ENCODE peak calls at places on chromosomes 11 and 22, in six cellular contexts. One of them, this sample, is unnamed.
A peak's percentile ranks its signal among the peaks of the same experiment; 100 is the strongest.

GRCh38 chr11:58927393-58928081 is 11.8 kb upstream of the GLYATL1 start:
- DNase-seq in progenitor cell of endocrine pancreas: peak; percentile 81
- DNase-seq in fibroblast of lung: peak; percentile 62
- DNase-seq in AG09319: no peak
- DNase-seq in heart right ventricle: peak; percentile 6
- DNase-seq in lower leg skin: no peak
- DNase-seq in this sample: no peak

GRCh38 chr11:126584028-126584427 is 228.5 kb downstream of the ST3GAL4 start:
- DNase-seq in AG09319: no peak
- DNase-seq in heart right ventricle: no peak
- DNase-seq in fibroblast of lung: no peak
- DNase-seq in lower leg skin: no peak
- DNase-seq in progenitor cell of endocrine pancreas: no peak
- DNase-seq in this sample: no peak

GRCh38 chr11:105297463-105297862 is 157.9 kb upstream of the CARD18 start:
- DNase-seq in progenitor cell of endocrine pancreas: no peak
- DNase-seq in fibroblast of lung: peak; percentile 76
- DNase-seq in heart right ventricle: no peak
- DNase-seq in AG09319: no peak
- DNase-seq in lower leg skin: no peak
- DNase-seq in this sample: no peak

GRCh38 chr11:76246271-76246933 is 40.1 kb upstream of the WNT11 start:
- DNase-seq in progenitor cell of endocrine pancreas: no peak
- DNase-seq in AG09319: no peak
- DNase-seq in heart right ventricle: no peak
- DNase-seq in fibroblast of lung: no peak
- DNase-seq in lower leg skin: no peak
- DNase-seq in this sample: no peak

GRCh38 chr11:69274531-69275016 is 19.4 kb upstream of the MYEOV start:
- DNase-seq in AG09319: no peak
- DNase-seq in progenitor cell of endocrine pancreas: peak; percentile 31
- DNase-seq in lower leg skin: peak; percentile 73
- DNase-seq in heart right ventricle: no peak
- DNase-seq in fibroblast of lung: no peak
- DNase-seq in this sample: no peak

GRCh38 chr22:30308518-30309230 is 18.1 kb downstream of the TBC1D10A start:
- DNase-seq in heart right ventricle: no peak
- DNase-seq in fibroblast of lung: peak; percentile 81
- DNase-seq in progenitor cell of endocrine pancreas: no peak
- DNase-seq in AG09319: no peak
- DNase-seq in lower leg skin: no peak
- DNase-seq in this sample: no peak

GRCh38 chr22:48941903-48942625 is 885.6 kb downstream of the BRD1 start:
- DNase-seq in lower leg skin: peak; percentile 3
- DNase-seq in fibroblast of lung: no peak
- DNase-seq in progenitor cell of endocrine pancreas: no peak
- DNase-seq in AG09319: no peak
- DNase-seq in heart right ventricle: no peak
- DNase-seq in this sample: peak; percentile 42

GRCh38 chr11:73201888-73202810 is 15.9 kb upstream of the P2RY2 start:
- DNase-seq in AG09319: no peak
- DNase-seq in fibroblast of lung: no peak
- DNase-seq in lower leg skin: no peak
- DNase-seq in progenitor cell of endocrine pancreas: no peak
- DNase-seq in heart right ventricle: no peak
- DNase-seq in this sample: no peak

GRCh38 chr11:5420993-5421392 is 918 bp upstream of the OR51Q1 start:
- DNase-seq in progenitor cell of endocrine pancreas: no peak
- DNase-seq in AG09319: no peak
- DNase-seq in fibroblast of lung: no peak
- DNase-seq in heart right ventricle: no peak
- DNase-seq in lower leg skin: no peak
- DNase-seq in this sample: no peak

GRCh38 chr22:26690654-26691376 is 33.4 kb downstream of the MIAT start:
- DNase-seq in AG09319: no peak
- DNase-seq in lower leg skin: no peak
- DNase-seq in fibroblast of lung: no peak
- DNase-seq in progenitor cell of endocrine pancreas: no peak
- DNase-seq in heart right ventricle: no peak
- DNase-seq in this sample: no peak

GRCh38 chr11:18369398-18369797 is 25.0 kb upstream of the LDHA start:
- DNase-seq in progenitor cell of endocrine pancreas: no peak
- DNase-seq in heart right ventricle: no peak
- DNase-seq in lower leg skin: no peak
- DNase-seq in fibroblast of lung: no peak
- DNase-seq in AG09319: no peak
- DNase-seq in this sample: peak; percentile 6

GRCh38 chr11:124746621-124747243 is 5.3 kb downstream of the VSIG2 start:
- DNase-seq in heart right ventricle: peak; percentile 82
- DNase-seq in fibroblast of lung: peak; percentile 58
- DNase-seq in progenitor cell of endocrine pancreas: peak; percentile 66
- DNase-seq in lower leg skin: no peak
- DNase-seq in AG09319: peak; percentile 11
- DNase-seq in this sample: no peak

GRCh38 chr11:126185200-126186030 is 26.0 kb downstream of the RPUSD4 start:
- DNase-seq in heart right ventricle: no peak
- DNase-seq in progenitor cell of endocrine pancreas: no peak
- DNase-seq in lower leg skin: no peak
- DNase-seq in fibroblast of lung: no peak
- DNase-seq in AG09319: no peak
- DNase-seq in this sample: no peak

GRCh38 chr11:72135891-72136676 is 559 bp downstream of the FOLR3 start:
- DNase-seq in fibroblast of lung: peak; percentile 56
- DNase-seq in progenitor cell of endocrine pancreas: no peak
- DNase-seq in heart right ventricle: no peak
- DNase-seq in AG09319: no peak
- DNase-seq in lower leg skin: no peak
- DNase-seq in this sample: no peak

GRCh38 chr22:46008836-46009596 is 32.1 kb upstream of the WNT7B start:
- DNase-seq in fibroblast of lung: no peak
- DNase-seq in heart right ventricle: no peak
- DNase-seq in progenitor cell of endocrine pancreas: no peak
- DNase-seq in AG09319: no peak
- DNase-seq in lower leg skin: no peak
- DNase-seq in this sample: no peak

GRCh38 chr11:86360775-86361395 is 13.8 kb upstream of the CCDC81 start:
- DNase-seq in lower leg skin: no peak
- DNase-seq in heart right ventricle: no peak
- DNase-seq in AG09319: peak; percentile 30
- DNase-seq in progenitor cell of endocrine pancreas: no peak
- DNase-seq in fibroblast of lung: peak; percentile 50
- DNase-seq in this sample: no peak

GRCh38 chr22:42439821-42440674 is 7.8 kb upstream of the NFAM1 start:
- DNase-seq in lower leg skin: no peak
- DNase-seq in progenitor cell of endocrine pancreas: no peak
- DNase-seq in AG09319: no peak
- DNase-seq in fibroblast of lung: peak; percentile 35
- DNase-seq in heart right ventricle: peak; percentile 40
- DNase-seq in this sample: no peak

GRCh38 chr11:12581923-12582322 is 92.3 kb upstream of the TEAD1 start:
- DNase-seq in fibroblast of lung: peak; percentile 95
- DNase-seq in lower leg skin: no peak
- DNase-seq in progenitor cell of endocrine pancreas: no peak
- DNase-seq in AG09319: no peak
- DNase-seq in heart right ventricle: no peak
- DNase-seq in this sample: no peak

GRCh38 chr22:44351685-44352377 is 39.1 kb upstream of the SHISAL1 start:
- DNase-seq in lower leg skin: no peak
- DNase-seq in progenitor cell of endocrine pancreas: no peak
- DNase-seq in fibroblast of lung: peak; percentile 94
- DNase-seq in AG09319: peak; percentile 79
- DNase-seq in heart right ventricle: no peak
- DNase-seq in this sample: no peak

GRCh38 chr11:63553759-63554158 is 9.4 kb downstream of the PLAAT2 start:
- DNase-seq in lower leg skin: no peak
- DNase-seq in AG09319: no peak
- DNase-seq in progenitor cell of endocrine pancreas: no peak
- DNase-seq in fibroblast of lung: peak; percentile 46
- DNase-seq in heart right ventricle: no peak
- DNase-seq in this sample: no peak

GRCh38 chr11:56663386-56663785 is at the start of gene OR5AR1:
- DNase-seq in progenitor cell of endocrine pancreas: no peak
- DNase-seq in AG09319: no peak
- DNase-seq in fibroblast of lung: no peak
- DNase-seq in lower leg skin: no peak
- DNase-seq in heart right ventricle: no peak
- DNase-seq in this sample: no peak

GRCh38 chr11:31972623-31973022 is 118.3 kb upstream of the RCN1 start:
- DNase-seq in progenitor cell of endocrine pancreas: no peak
- DNase-seq in AG09319: no peak
- DNase-seq in heart right ventricle: no peak
- DNase-seq in fibroblast of lung: no peak
- DNase-seq in lower leg skin: no peak
- DNase-seq in this sample: no peak

GRCh38 chr22:37632174-37633081 is 7.0 kb upstream of the SH3BP1 start:
- DNase-seq in heart right ventricle: no peak
- DNase-seq in lower leg skin: no peak
- DNase-seq in fibroblast of lung: no peak
- DNase-seq in AG09319: no peak
- DNase-seq in progenitor cell of endocrine pancreas: no peak
- DNase-seq in this sample: no peak

GRCh38 chr11:69825941-69826340 is 6.7 kb upstream of the FGF3 start:
- DNase-seq in AG09319: no peak
- DNase-seq in lower leg skin: no peak
- DNase-seq in progenitor cell of endocrine pancreas: no peak
- DNase-seq in heart right ventricle: no peak
- DNase-seq in fibroblast of lung: no peak
- DNase-seq in this sample: no peak

GRCh38 chr22:29994027-29994715 is 86.1 kb upstream of the HORMAD2 start:
- DNase-seq in fibroblast of lung: peak; percentile 95
- DNase-seq in progenitor cell of endocrine pancreas: no peak
- DNase-seq in heart right ventricle: no peak
- DNase-seq in lower leg skin: no peak
- DNase-seq in AG09319: no peak
- DNase-seq in this sample: no peak

GRCh38 chr22:24994070-24994763 is 41.7 kb downstream of the KIAA1671 start:
- DNase-seq in progenitor cell of endocrine pancreas: no peak
- DNase-seq in fibroblast of lung: peak; percentile 68
- DNase-seq in AG09319: no peak
- DNase-seq in lower leg skin: no peak
- DNase-seq in heart right ventricle: no peak
- DNase-seq in this sample: no peak

GRCh38 chr22:40533712-40534378 is 102.7 kb downstream of the MRTFA start:
- DNase-seq in heart right ventricle: no peak
- DNase-seq in lower leg skin: no peak
- DNase-seq in AG09319: no peak
- DNase-seq in progenitor cell of endocrine pancreas: no peak
- DNase-seq in fibroblast of lung: peak; percentile 84
- DNase-seq in this sample: no peak

GRCh38 chr22:44085743-44086741 is 61.9 kb downstream of the PARVB start:
- DNase-seq in fibroblast of lung: peak; percentile 64
- DNase-seq in heart right ventricle: peak; percentile 72
- DNase-seq in lower leg skin: peak; percentile 50
- DNase-seq in AG09319: peak; percentile 37
- DNase-seq in progenitor cell of endocrine pancreas: no peak
- DNase-seq in this sample: no peak

GRCh38 chr22:46770726-46771125 is 8.3 kb downstream of the TBC1D22A start:
- DNase-seq in AG09319: no peak
- DNase-seq in fibroblast of lung: no peak
- DNase-seq in heart right ventricle: no peak
- DNase-seq in lower leg skin: no peak
- DNase-seq in progenitor cell of endocrine pancreas: no peak
- DNase-seq in this sample: no peak

DNA sequence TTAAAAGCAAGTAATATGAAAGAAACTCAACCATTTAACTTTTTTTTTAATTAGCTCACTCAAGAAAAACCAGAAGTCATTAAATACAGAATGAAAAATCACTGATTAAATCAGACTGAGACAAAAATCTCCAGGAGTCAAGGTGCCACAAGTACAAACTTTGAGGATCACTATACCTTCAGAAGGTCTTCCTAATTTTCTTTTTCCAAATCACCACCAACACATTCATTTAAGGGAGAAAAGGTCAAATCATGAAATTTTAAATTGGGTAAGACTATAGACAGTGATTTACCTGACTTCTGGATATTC is 32.3 kb downstream of the PITPNB start:
- DNase-seq in fibroblast of lung: no peak
- DNase-seq in progenitor cell of endocrine pancreas: no peak
- DNase-seq in heart right ventricle: no peak
- DNase-seq in lower leg skin: no peak
- DNase-seq in AG09319: no peak
- DNase-seq in this sample: no peak
- TF ChIP-seq CTCF in fibroblast of lung: no peak
- TF ChIP-seq CTCF in progenitor cell of endocrine pancreas: no peak
- TF ChIP-seq CTCF in heart right ventricle: no peak
- TF ChIP-seq CTCF in lower leg skin: no peak
- TF ChIP-seq CTCF in AG09319: no peak
- TF ChIP-seq CTCF in this sample: no peak

GRCh38 chr22:19554834-19555404 is 30.7 kb upstream of the CLDN5 start:
- DNase-seq in progenitor cell of endocrine pancreas: no peak
- DNase-seq in fibroblast of lung: peak; percentile 10
- DNase-seq in AG09319: no peak
- DNase-seq in heart right ventricle: no peak
- DNase-seq in lower leg skin: no peak
- DNase-seq in this sample: no peak
- TF ChIP-seq CTCF in progenitor cell of endocrine pancreas: peak; percentile 35
- TF ChIP-seq CTCF in fibroblast of lung: no peak
- TF ChIP-seq CTCF in AG09319: no peak
- TF ChIP-seq CTCF in heart right ventricle: no peak
- TF ChIP-seq CTCF in lower leg skin: no peak
- TF ChIP-seq CTCF in this sample: peak; percentile 44

GRCh38 chr22:34841321-34841901 is 224.5 kb upstream of the ISX start:
- DNase-seq in progenitor cell of endocrine pancreas: no peak
- DNase-seq in heart right ventricle: no peak
- DNase-seq in AG09319: no peak
- DNase-seq in lower leg skin: no peak
- DNase-seq in fibroblast of lung: peak; percentile 63
- DNase-seq in this sample: no peak
- TF ChIP-seq CTCF in progenitor cell of endocrine pancreas: no peak
- TF ChIP-seq CTCF in heart right ventricle: no peak
- TF ChIP-seq CTCF in AG09319: no peak
- TF ChIP-seq CTCF in lower leg skin: no peak
- TF ChIP-seq CTCF in fibroblast of lung: no peak
- TF ChIP-seq CTCF in this sample: no peak

DNA sequence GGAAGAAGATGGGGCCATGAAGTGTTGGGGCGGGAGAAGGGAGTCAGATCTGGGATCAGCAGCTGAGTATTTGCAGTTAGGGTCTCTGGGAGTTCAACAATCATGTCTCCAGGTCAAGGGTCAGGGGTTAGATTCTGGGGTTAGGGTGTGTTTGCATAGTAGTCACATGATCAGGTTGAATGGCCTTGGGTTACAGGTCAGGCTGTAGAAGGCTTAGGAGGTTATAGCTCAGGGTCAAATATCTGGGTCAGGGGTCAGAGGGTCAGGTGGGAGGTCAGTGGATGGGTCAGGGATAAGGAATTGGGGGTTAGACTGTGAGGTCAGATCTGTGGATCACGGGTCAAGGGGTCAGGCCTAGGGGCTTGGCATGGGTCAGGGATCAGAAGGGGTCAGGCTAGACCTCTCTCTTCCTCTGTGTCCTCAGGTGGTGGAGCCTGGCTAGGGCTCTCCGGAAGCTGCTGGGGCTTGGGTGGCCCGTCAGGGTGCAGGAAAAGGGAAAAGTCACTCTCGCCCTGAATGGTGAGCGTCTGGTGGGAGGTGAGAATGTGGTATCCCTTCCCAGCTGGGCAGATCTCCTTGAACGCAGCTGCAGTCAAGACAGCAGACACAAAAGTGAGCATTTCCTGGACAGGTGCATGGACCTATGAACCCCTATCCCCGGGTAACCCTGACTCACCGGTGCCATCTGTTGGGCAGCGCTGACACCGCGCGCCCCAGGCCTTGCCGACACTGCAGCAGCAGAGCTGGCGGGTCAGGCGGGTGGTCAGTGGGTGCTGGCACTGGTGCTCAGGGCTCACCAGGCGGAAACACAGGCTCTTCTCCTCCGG is 6.4 kb downstream of the LTBP3 start:
- DNase-seq in heart right ventricle: peak; percentile 60
- DNase-seq in fibroblast of lung: no peak
- DNase-seq in lower leg skin: no peak
- DNase-seq in progenitor cell of endocrine pancreas: peak; percentile 55
- DNase-seq in AG09319: no peak
- DNase-seq in this sample: no peak
- TF ChIP-seq CTCF in heart right ventricle: peak; percentile 54
- TF ChIP-seq CTCF in fibroblast of lung: peak; percentile 27
- TF ChIP-seq CTCF in lower leg skin: peak; percentile 21
- TF ChIP-seq CTCF in progenitor cell of endocrine pancreas: peak; percentile 52
- TF ChIP-seq CTCF in AG09319: peak; percentile 36
- TF ChIP-seq CTCF in this sample: peak; percentile 49

This sample was measured in osteocyte.